ENCODE peak calls at places on chromosomes 12 and 14, in ten cellular contexts. F is naive thymus-derived CD8-positive, alpha-beta T cell; Q is left ventricle myocardium inferior; S is bronchial epithelial cell; B is T-helper 17 cell; G is heart left ventricle; E is retina; Z is endothelial cell; K is fibroblast of lung; R is activated naive CD8-positive, alpha-beta T cell treated with anti-CD3 and anti-CD28 coated beads, Interleukin-2, amount 50 U/mL, for 16 hours. C is an unnamed sample.
A peak's percentile ranks its signal among the peaks of the same experiment; 100 is the strongest.

GRCh38 chr12:28936711-28937110 is 212.4 kb upstream of the FAR2 start:
- DNase-seq in E (no peak), Z (no peak), G (no peak), S (no peak), F (no peak), Q (no peak), K (no peak), B (no peak), R (no peak), C (no peak)

GRCh38 chr12:84542289-84542688 is 370.3 kb downstream of the SLC6A15 start:
- DNase-seq in S (peak; percentile 3), G (no peak), Z (no peak), B (no peak), R (no peak), K (no peak), F (no peak), E (no peak), Q (no peak), C (no peak)

GRCh38 chr12:45671254-45671653 is 58.3 kb upstream of the ARID2 start:
- DNase-seq in Z (no peak), Q (no peak), G (no peak), E (no peak), R (no peak), B (no peak), F (no peak), S (peak; percentile 37), K (peak; percentile 78), C (no peak)

GRCh38 chr12:43728117-43728516 is 30.5 kb downstream of the PUS7L start:
- DNase-seq in S (peak; percentile 15), F (no peak), B (no peak), R (no peak), Q (no peak), E (no peak), K (peak; percentile 33), Z (no peak), G (no peak), C (no peak)

GRCh38 chr12:19872745-19873144 is 433.5 kb downstream of the AEBP2 start:
- DNase-seq in R (no peak), Z (no peak), F (no peak), K (no peak), G (no peak), E (no peak), S (no peak), Q (no peak), B (no peak), C (no peak)

GRCh38 chr12:125245601-125246345 is 180.5 kb downstream of the AACS start:
- DNase-seq in B (no peak), S (no peak), G (no peak), R (no peak), Z (no peak), K (no peak), Q (no peak), E (peak; percentile 81), F (no peak), C (no peak)

GRCh38 chr12:93742086-93742934 is 65.1 kb downstream of the CRADD start:
- DNase-seq in E (peak; percentile 83), F (peak; percentile 41), G (peak; percentile 85), B (peak; percentile 44), Z (peak; percentile 55), Q (peak; percentile 75), K (peak; percentile 78), R (peak; percentile 2), S (peak; percentile 50), C (peak; percentile 34)

GRCh38 chr14:75342762-75343599 is 64.4 kb downstream of the FOS start:
- DNase-seq in R (no peak), K (no peak), Q (no peak), F (no peak), B (no peak), E (no peak), Z (no peak), S (no peak), G (no peak), C (no peak)

GRCh38 chr12:112347521-112347920 is 34.7 kb downstream of the HECTD4 start:
- DNase-seq in F (no peak), S (peak; percentile 58), B (no peak), G (no peak), E (no peak), R (no peak), Q (no peak), Z (no peak), K (peak; percentile 90), C (no peak)

GRCh38 chr12:5083955-5084849 is 40.5 kb downstream of the KCNA5 start:
- DNase-seq in B (no peak), Q (no peak), G (no peak), F (peak; percentile 11), R (no peak), K (peak; percentile 75), S (peak; percentile 56), E (peak; percentile 87), Z (peak; percentile 67), C (no peak)

GRCh38 chr12:88951177-88951576 is 370.9 kb upstream of the KITLG start:
- DNase-seq in Z (no peak), R (no peak), E (no peak), F (no peak), S (no peak), K (no peak), Q (no peak), G (no peak), B (no peak), C (no peak)

GRCh38 chr14:23561873-23562821 is 5.4 kb downstream of the AP1G2 start:
- DNase-seq in E (no peak), Q (no peak), R (no peak), K (peak; percentile 37), F (no peak), Z (no peak), G (no peak), S (no peak), B (no peak), C (no peak)

GRCh38 chr12:81859521-81859920 is 100.4 kb upstream of the PPFIA2 start:
- DNase-seq in S (peak; percentile 37), B (no peak), E (no peak), Z (no peak), R (no peak), K (no peak), Q (no peak), G (no peak), F (no peak), C (no peak)

GRCh38 chr14:61470261-61470953 is 149.0 kb downstream of the PRKCH start:
- DNase-seq in R (no peak), K (peak; percentile 99), G (no peak), E (peak; percentile 53), Z (no peak), F (no peak), Q (peak; percentile 48), B (no peak), S (peak; percentile 88), C (no peak)

GRCh38 chr12:28878629-28879028 is 270.4 kb upstream of the FAR2 start:
- DNase-seq in Q (no peak), G (no peak), R (no peak), K (no peak), S (no peak), E (no peak), F (no peak), Z (no peak), B (no peak), C (no peak)

GRCh38 chr12:28574746-28575592 is 384.7 kb downstream of the CCDC91 start:
- DNase-seq in Q (no peak), S (no peak), Z (no peak), K (no peak), E (no peak), F (no peak), G (no peak), B (no peak), R (no peak), C (no peak)

C was measured in CD4-positive, alpha-beta T cell.